ENCODE peak calls at places on chromosomes 4 and X, in seven cellular contexts. G is GM12864, D is psoas muscle, N is PC-3, E is WTC11, C is A549, V is GM13976. X is an unnamed sample.

GRCh38 chrX:41889317-41890025 is 33.9 kb downstream of the CASK start:
- DNase-seq in G (no peak), D (no peak), N (peak; percentile 72), E (no peak), C (peak; percentile 61), V (no peak), X (no peak)

GRCh38 chr4:10878861-10879260 is 194.3 kb upstream of the CLNK start:
- DNase-seq in G (no peak), D (no peak), N (no peak), E (no peak), C (no peak), V (no peak), X (no peak)

GRCh38 chr4:133464311-133464710 is 315.2 kb downstream of the PCDH10 start:
- DNase-seq in G (no peak), D (no peak), N (peak; percentile 16), E (no peak), C (no peak), V (no peak), X (no peak)

GRCh38 chr4:94758700-94759399 is 1.1 kb downstream of the BMPR1B start:
- DNase-seq in G (no peak), D (no peak), N (peak; percentile 36), E (peak; percentile 33), C (peak; percentile 55), V (no peak), X (peak; percentile 19)

GRCh38 chrX:148774276-148774675 is 273.9 kb downstream of the AFF2 start:
- DNase-seq in G (no peak), D (no peak), N (no peak), E (no peak), C (no peak), V (no peak), X (no peak)

GRCh38 chrX:24081661-24082154 is 27.0 kb downstream of the EIF2S3 start:
- DNase-seq in G (peak; percentile 24), D (peak; percentile 27), N (peak; percentile 72), E (peak; percentile 56), C (peak; percentile 91), V (no peak), X (peak; percentile 58)

GRCh38 chr4:76993787-76994641 is 44.5 kb downstream of the SEPTIN11 start:
- DNase-seq in G (peak; percentile 64), D (no peak), N (no peak), E (no peak), C (no peak), V (peak; percentile 52), X (no peak)

GRCh38 chr4:98688416-98689290 is 30.2 kb upstream of the TSPAN5 start:
- DNase-seq in G (no peak), D (no peak), N (peak; percentile 47), E (no peak), C (peak; percentile 43), V (no peak), X (no peak)

GRCh38 chrX:3178329-3178728 is 137.1 kb downstream of the ARSF start:
- DNase-seq in G (no peak), D (no peak), N (no peak), E (no peak), C (no peak), V (no peak), X (no peak)

GRCh38 chr4:92060333-92060732 is 243.4 kb upstream of the GRID2 start:
- DNase-seq in G (no peak), D (no peak), N (no peak), E (peak; percentile 42), C (no peak), V (no peak), X (no peak)

GRCh38 chr4:16717266-16717970 is 181.0 kb downstream of the LDB2 start:
- DNase-seq in G (no peak), D (no peak), N (no peak), E (no peak), C (no peak), V (no peak), X (no peak)

GRCh38 chr4:114807357-114807756 is 208.8 kb downstream of the UGT8 start:
- DNase-seq in G (no peak), D (no peak), N (no peak), E (no peak), C (no peak), V (no peak), X (no peak)

GRCh38 chrX:35826503-35826902 is 28.4 kb downstream of the MAGEB16 start:
- DNase-seq in G (no peak), D (no peak), N (peak; percentile 60), E (no peak), C (no peak), V (no peak), X (no peak)

GRCh38 chr4:54428940-54429339 is 199.8 kb downstream of the PDGFRA start:
- DNase-seq in G (no peak), D (no peak), N (no peak), E (no peak), C (no peak), V (no peak), X (no peak)

GRCh38 chr4:8846864-8847263 is 24.8 kb downstream of the HMX1 start:
- DNase-seq in G (no peak), D (no peak), N (no peak), E (no peak), C (no peak), V (no peak), X (no peak)

GRCh38 chrX:12771445-12772069 is 19.7 kb upstream of the PRPS2 start:
- DNase-seq in G (peak; percentile 41), D (peak; percentile 27), N (peak; percentile 78), E (peak; percentile 66), C (peak; percentile 73), V (peak; percentile 70), X (peak; percentile 66)
- TF ChIP-seq CTCF in G (peak; percentile 87), D (peak; percentile 19), N (peak; percentile 95), E (peak; percentile 63), C (peak; percentile 70), V (peak; percentile 94), X (peak; percentile 69)

GRCh38 chr4:175103403-175103802 is 185.2 kb downstream of the ADAM29 start:
- DNase-seq in G (no peak), D (no peak), N (no peak), E (no peak), C (no peak), V (no peak), X (no peak)

GRCh38 chr4:175109933-175110332 is 191.8 kb downstream of the ADAM29 start:
- DNase-seq in G (no peak), D (no peak), N (no peak), E (peak; percentile 60), C (no peak), V (no peak), X (no peak)

DNA sequence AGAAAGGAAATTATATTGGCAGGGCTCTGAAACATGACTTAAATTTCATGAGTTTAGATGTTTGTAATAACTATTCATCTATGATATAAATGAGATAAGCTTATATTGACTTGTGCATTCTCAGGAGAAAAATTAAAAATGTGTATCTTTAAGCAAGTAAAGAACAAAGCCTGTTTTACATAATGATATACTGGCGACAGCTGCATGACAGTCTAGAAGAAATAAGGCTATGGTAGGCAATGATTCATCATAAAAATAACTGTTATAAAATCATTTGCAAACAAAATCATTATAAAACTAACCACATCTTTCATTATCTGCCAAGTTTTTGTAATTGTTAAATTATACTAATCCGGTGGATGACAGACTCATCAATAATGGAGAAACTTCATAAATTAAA is 188.1 kb downstream of the ADAM29 start:
- DNase-seq in G (no peak), D (no peak), N (peak; percentile 9), E (no peak), C (no peak), V (no peak), X (no peak)
- TF ChIP-seq CTCF in G (no peak), D (no peak), N (no peak), E (no peak), C (no peak), V (no peak), X (no peak)

GRCh38 chrX:153620576-153620975 is 21.6 kb upstream of the CCNQ start:
- DNase-seq in G (no peak), D (no peak), N (no peak), E (no peak), C (no peak), V (no peak), X (no peak)

GRCh38 chrX:153624196-153625091 is 22.6 kb upstream of the DUSP9 start:
- DNase-seq in G (no peak), D (no peak), N (no peak), E (no peak), C (no peak), V (no peak), X (no peak)

GRCh38 chrX:153623310-153624029 is 23.5 kb upstream of the DUSP9 start:
- DNase-seq in G (no peak), D (no peak), N (no peak), E (no peak), C (no peak), V (no peak), X (no peak)

GRCh38 chrX:153621949-153622598 is 23.1 kb upstream of the CCNQ start:
- DNase-seq in G (no peak), D (no peak), N (no peak), E (no peak), C (no peak), V (no peak), X (no peak)

DNA sequence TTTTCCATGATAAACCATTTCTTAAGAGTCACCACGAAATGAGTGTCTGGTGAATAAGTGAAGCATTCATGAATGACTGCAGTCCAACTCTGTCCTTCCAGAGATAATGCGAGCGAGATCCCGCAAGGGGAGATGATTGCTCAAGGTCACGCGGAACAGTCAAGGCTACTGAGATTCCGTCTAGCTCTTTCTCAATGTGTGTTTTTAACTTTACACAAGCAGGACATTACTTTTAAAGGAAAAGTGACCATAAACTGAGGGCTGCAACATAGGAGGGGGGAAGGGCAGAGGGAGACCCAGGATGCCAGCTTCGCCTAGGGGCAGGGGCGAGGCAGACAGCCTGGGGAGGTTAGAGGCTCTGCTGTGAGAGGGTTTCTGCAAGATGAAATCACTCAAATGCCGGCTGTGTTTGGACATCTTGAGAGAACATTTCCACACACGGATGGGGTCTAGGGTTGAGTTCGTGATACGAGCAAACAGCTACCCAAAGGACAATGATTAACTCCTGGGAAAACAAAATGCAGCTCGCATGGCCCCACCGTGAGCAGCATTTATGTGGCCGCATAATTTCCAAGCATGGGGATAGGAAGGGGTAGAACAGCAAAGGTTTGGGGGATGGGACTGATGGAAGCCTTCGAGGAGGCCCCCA is 23.8 kb upstream of the CCNQ start:
- DNase-seq in G (no peak), D (no peak), N (no peak), E (no peak), C (no peak), V (no peak), X (no peak)
- TF ChIP-seq CTCF in G (no peak), D (no peak), N (no peak), E (no peak), C (no peak), V (no peak), X (no peak)

GRCh38 chr4:117334451-117335188 is 249.2 kb upstream of the TRAM1L1 start:
- DNase-seq in G (no peak), D (no peak), N (no peak), E (no peak), C (no peak), V (peak; percentile 8), X (no peak)
- TF ChIP-seq CTCF in G (no peak), D (no peak), N (no peak), E (no peak), C (no peak), V (no peak), X (no peak)

GRCh38 chrX:53354669-53355068 is 67.8 kb downstream of the SMC1A start:
- DNase-seq in G (no peak), D (no peak), N (no peak), E (no peak), C (peak; percentile 9), V (no peak), X (no peak)
- TF ChIP-seq CTCF in G (no peak), D (no peak), N (peak; percentile 18), E (no peak), C (no peak), V (no peak), X (no peak)